ENCODE peak calls at places on chromosomes 4 and X, in seven cellular contexts. One of them, this sample, is unnamed.

GRCh38 chr4:107603430-107603829 is 116.6 kb downstream of the PAPSS1 start:
- DNase-seq in bronchial epithelial cell: no peak
- DNase-seq in tibial nerve: no peak
- DNase-seq in BE2C: no peak
- DNase-seq in epithelial cell of proximal tubule: no peak
- DNase-seq in endothelial cell: no peak
- DNase-seq in fibroblast of mammary gland: no peak
- DNase-seq in this sample: no peak

GRCh38 chr4:136931771-136932170 is 600.5 kb downstream of the PCDH18 start:
- DNase-seq in endothelial cell: no peak
- DNase-seq in epithelial cell of proximal tubule: no peak
- DNase-seq in tibial nerve: no peak
- DNase-seq in fibroblast of mammary gland: peak
- DNase-seq in BE2C: no peak
- DNase-seq in bronchial epithelial cell: no peak
- DNase-seq in this sample: no peak

GRCh38 chr4:150078041-150078995 is at the start of gene DCLK2:
- DNase-seq in BE2C: peak
- DNase-seq in tibial nerve: peak
- DNase-seq in bronchial epithelial cell: no peak
- DNase-seq in epithelial cell of proximal tubule: no peak
- DNase-seq in endothelial cell: peak
- DNase-seq in fibroblast of mammary gland: peak
- DNase-seq in this sample: peak

GRCh38 chrX:37302569-37302968 is 46.6 kb upstream of the PRRG1 start:
- DNase-seq in fibroblast of mammary gland: peak
- DNase-seq in tibial nerve: peak
- DNase-seq in bronchial epithelial cell: peak
- DNase-seq in BE2C: peak
- DNase-seq in epithelial cell of proximal tubule: no peak
- DNase-seq in endothelial cell: peak
- DNase-seq in this sample: no peak

GRCh38 chr4:38356686-38357085 is 307.3 kb upstream of the KLF3 start:
- DNase-seq in BE2C: no peak
- DNase-seq in endothelial cell: no peak
- DNase-seq in bronchial epithelial cell: no peak
- DNase-seq in fibroblast of mammary gland: no peak
- DNase-seq in epithelial cell of proximal tubule: no peak
- DNase-seq in tibial nerve: no peak
- DNase-seq in this sample: no peak

GRCh38 chr4:89196056-89196674 is 84.8 kb downstream of the TIGD2 start:
- DNase-seq in epithelial cell of proximal tubule: no peak
- DNase-seq in endothelial cell: no peak
- DNase-seq in BE2C: no peak
- DNase-seq in fibroblast of mammary gland: no peak
- DNase-seq in bronchial epithelial cell: no peak
- DNase-seq in tibial nerve: no peak
- DNase-seq in this sample: no peak

GRCh38 chr4:138821321-138821720 is 194.3 kb upstream of the NOCT start:
- DNase-seq in tibial nerve: no peak
- DNase-seq in fibroblast of mammary gland: no peak
- DNase-seq in epithelial cell of proximal tubule: no peak
- DNase-seq in BE2C: no peak
- DNase-seq in bronchial epithelial cell: no peak
- DNase-seq in endothelial cell: no peak
- DNase-seq in this sample: no peak

GRCh38 chrX:8319359-8319758 is 145.3 kb upstream of the VCX3B start:
- DNase-seq in tibial nerve: no peak
- DNase-seq in fibroblast of mammary gland: no peak
- DNase-seq in BE2C: no peak
- DNase-seq in bronchial epithelial cell: no peak
- DNase-seq in epithelial cell of proximal tubule: no peak
- DNase-seq in endothelial cell: no peak
- DNase-seq in this sample: no peak

GRCh38 chrX:115332832-115333231 is 43.3 kb downstream of the LUZP4 start:
- DNase-seq in bronchial epithelial cell: no peak
- DNase-seq in tibial nerve: no peak
- DNase-seq in fibroblast of mammary gland: no peak
- DNase-seq in epithelial cell of proximal tubule: no peak
- DNase-seq in BE2C: no peak
- DNase-seq in endothelial cell: no peak
- DNase-seq in this sample: no peak

GRCh38 chrX:130170752-130171445 is 863 bp upstream of the RAB33A start:
- DNase-seq in endothelial cell: peak
- DNase-seq in tibial nerve: no peak
- DNase-seq in epithelial cell of proximal tubule: no peak
- DNase-seq in fibroblast of mammary gland: no peak
- DNase-seq in BE2C: peak
- DNase-seq in bronchial epithelial cell: no peak
- DNase-seq in this sample: peak

GRCh38 chrX:24371391-24371972 is 11.0 kb downstream of the SUPT20HL1 start:
- DNase-seq in endothelial cell: peak
- DNase-seq in fibroblast of mammary gland: peak
- DNase-seq in bronchial epithelial cell: peak
- DNase-seq in BE2C: peak
- DNase-seq in tibial nerve: peak
- DNase-seq in epithelial cell of proximal tubule: no peak
- DNase-seq in this sample: no peak

GRCh38 chr4:83112678-83113428 is 1.7 kb downstream of the PLAC8 start:
- DNase-seq in BE2C: no peak
- DNase-seq in fibroblast of mammary gland: no peak
- DNase-seq in tibial nerve: no peak
- DNase-seq in bronchial epithelial cell: no peak
- DNase-seq in epithelial cell of proximal tubule: no peak
- DNase-seq in endothelial cell: no peak
- DNase-seq in this sample: no peak

GRCh38 chrX:276588-277171 is 4.5 kb upstream of the PLCXD1 start:
- DNase-seq in fibroblast of mammary gland: peak
- DNase-seq in bronchial epithelial cell: peak
- DNase-seq in BE2C: no peak
- DNase-seq in tibial nerve: no peak
- DNase-seq in endothelial cell: peak
- DNase-seq in epithelial cell of proximal tubule: no peak
- DNase-seq in this sample: no peak

GRCh38 chrX:154918060-154918483 is 31.9 kb downstream of the F8A1 start:
- DNase-seq in bronchial epithelial cell: peak
- DNase-seq in endothelial cell: peak
- DNase-seq in epithelial cell of proximal tubule: peak
- DNase-seq in BE2C: peak
- DNase-seq in fibroblast of mammary gland: peak
- DNase-seq in tibial nerve: peak
- DNase-seq in this sample: peak

GRCh38 chr4:89837385-89837995 is 529 bp upstream of the SNCA start:
- DNase-seq in bronchial epithelial cell: peak
- DNase-seq in fibroblast of mammary gland: peak
- DNase-seq in tibial nerve: no peak
- DNase-seq in endothelial cell: peak
- DNase-seq in epithelial cell of proximal tubule: no peak
- DNase-seq in BE2C: peak
- DNase-seq in this sample: no peak

GRCh38 chr4:54620773-54621172 is 37.0 kb upstream of the KIT start:
- DNase-seq in epithelial cell of proximal tubule: no peak
- DNase-seq in BE2C: no peak
- DNase-seq in fibroblast of mammary gland: no peak
- DNase-seq in tibial nerve: no peak
- DNase-seq in bronchial epithelial cell: no peak
- DNase-seq in endothelial cell: no peak
- DNase-seq in this sample: no peak

GRCh38 chr4:168707205-168707604 is 210.4 kb downstream of the PALLD start:
- DNase-seq in BE2C: no peak
- DNase-seq in epithelial cell of proximal tubule: no peak
- DNase-seq in fibroblast of mammary gland: peak
- DNase-seq in bronchial epithelial cell: no peak
- DNase-seq in endothelial cell: no peak
- DNase-seq in tibial nerve: no peak
- DNase-seq in this sample: no peak

GRCh38 chr4:147633113-147633512 is 15.9 kb downstream of the TMEM184C start:
- DNase-seq in epithelial cell of proximal tubule: no peak
- DNase-seq in endothelial cell: no peak
- DNase-seq in bronchial epithelial cell: no peak
- DNase-seq in fibroblast of mammary gland: peak
- DNase-seq in tibial nerve: no peak
- DNase-seq in BE2C: no peak
- DNase-seq in this sample: no peak

GRCh38 chr4:55820260-55820659 is 670 bp downstream of the EXOC1L start:
- DNase-seq in epithelial cell of proximal tubule: no peak
- DNase-seq in bronchial epithelial cell: no peak
- DNase-seq in endothelial cell: no peak
- DNase-seq in tibial nerve: no peak
- DNase-seq in BE2C: no peak
- DNase-seq in fibroblast of mammary gland: no peak
- DNase-seq in this sample: no peak

GRCh38 chrX:103845165-103845653 is 13.2 kb upstream of the RAB9B start:
- DNase-seq in endothelial cell: peak
- DNase-seq in epithelial cell of proximal tubule: peak
- DNase-seq in fibroblast of mammary gland: peak
- DNase-seq in bronchial epithelial cell: peak
- DNase-seq in BE2C: peak
- DNase-seq in tibial nerve: peak
- DNase-seq in this sample: no peak

GRCh38 chr4:172962564-172963353 is 205.9 kb upstream of the GALNT7 start:
- DNase-seq in BE2C: no peak
- DNase-seq in tibial nerve: no peak
- DNase-seq in endothelial cell: no peak
- DNase-seq in bronchial epithelial cell: peak
- DNase-seq in epithelial cell of proximal tubule: no peak
- DNase-seq in fibroblast of mammary gland: peak
- DNase-seq in this sample: no peak

GRCh38 chr4:12884846-12885796 is 599.0 kb downstream of the RAB28 start:
- DNase-seq in BE2C: no peak
- DNase-seq in tibial nerve: no peak
- DNase-seq in bronchial epithelial cell: no peak
- DNase-seq in fibroblast of mammary gland: no peak
- DNase-seq in epithelial cell of proximal tubule: no peak
- DNase-seq in endothelial cell: no peak
- DNase-seq in this sample: no peak

DNA sequence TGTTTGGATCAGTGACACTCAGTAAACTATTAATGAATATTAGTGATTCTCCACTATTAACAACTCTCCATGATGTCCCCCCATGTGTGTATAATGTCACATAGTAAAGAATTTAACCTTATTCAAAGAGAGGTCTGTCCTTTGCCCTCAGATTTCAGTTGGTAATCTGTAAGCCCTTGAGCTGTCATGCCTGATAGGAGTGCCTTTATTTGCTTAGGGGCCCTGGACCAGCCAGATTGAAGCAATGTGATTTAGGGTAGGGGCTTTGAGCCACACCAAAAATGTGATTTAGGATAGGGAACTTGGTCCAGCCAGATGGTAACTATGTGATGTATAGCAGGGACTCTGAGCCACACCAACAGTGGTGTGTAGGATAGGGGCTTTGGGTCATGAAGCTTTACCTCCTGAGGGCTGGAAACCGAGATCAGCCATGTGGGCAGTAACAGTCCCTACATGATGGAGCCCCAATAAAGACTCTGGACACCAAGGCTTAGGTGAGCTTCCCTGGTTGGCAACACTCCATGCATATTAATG is 44.3 kb upstream of the PAGE4 start:
- DNase-seq in fibroblast of mammary gland: no peak
- DNase-seq in endothelial cell: no peak
- DNase-seq in tibial nerve: no peak
- DNase-seq in epithelial cell of proximal tubule: no peak
- DNase-seq in bronchial epithelial cell: no peak
- DNase-seq in BE2C: no peak
- DNase-seq in this sample: no peak
- TF ChIP-seq CTCF in fibroblast of mammary gland: no peak
- TF ChIP-seq CTCF in endothelial cell: no peak
- TF ChIP-seq CTCF in tibial nerve: no peak
- TF ChIP-seq CTCF in epithelial cell of proximal tubule: no peak
- TF ChIP-seq CTCF in bronchial epithelial cell: no peak
- TF ChIP-seq CTCF in BE2C: no peak
- TF ChIP-seq CTCF in this sample: no peak

GRCh38 chr4:71221510-71222466 is 117.0 kb upstream of the SLC4A4 start:
- DNase-seq in epithelial cell of proximal tubule: no peak
- DNase-seq in endothelial cell: no peak
- DNase-seq in fibroblast of mammary gland: no peak
- DNase-seq in tibial nerve: no peak
- DNase-seq in BE2C: no peak
- DNase-seq in bronchial epithelial cell: peak
- DNase-seq in this sample: no peak
- TF ChIP-seq CTCF in epithelial cell of proximal tubule: peak
- TF ChIP-seq CTCF in endothelial cell: no peak
- TF ChIP-seq CTCF in fibroblast of mammary gland: no peak
- TF ChIP-seq CTCF in tibial nerve: no peak
- TF ChIP-seq CTCF in BE2C: no peak
- TF ChIP-seq CTCF in bronchial epithelial cell: no peak
- TF ChIP-seq CTCF in this sample: no peak

GRCh38 chr4:77798385-77798784 is 20.8 kb downstream of the CNOT6L start:
- DNase-seq in fibroblast of mammary gland: no peak
- DNase-seq in bronchial epithelial cell: no peak
- DNase-seq in tibial nerve: no peak
- DNase-seq in BE2C: no peak
- DNase-seq in epithelial cell of proximal tubule: no peak
- DNase-seq in endothelial cell: no peak
- DNase-seq in this sample: no peak
- TF ChIP-seq CTCF in fibroblast of mammary gland: no peak
- TF ChIP-seq CTCF in bronchial epithelial cell: no peak
- TF ChIP-seq CTCF in tibial nerve: no peak
- TF ChIP-seq CTCF in BE2C: no peak
- TF ChIP-seq CTCF in epithelial cell of proximal tubule: no peak
- TF ChIP-seq CTCF in endothelial cell: no peak
- TF ChIP-seq CTCF in this sample: no peak

GRCh38 chr4:120839624-120839973 is 82.9 kb downstream of the PRDM5 start:
- DNase-seq in endothelial cell: no peak
- DNase-seq in BE2C: no peak
- DNase-seq in bronchial epithelial cell: no peak
- DNase-seq in epithelial cell of proximal tubule: no peak
- DNase-seq in tibial nerve: no peak
- DNase-seq in fibroblast of mammary gland: no peak
- DNase-seq in this sample: no peak

GRCh38 chr4:120843840-120844527 is 78.5 kb downstream of the PRDM5 start:
- DNase-seq in tibial nerve: no peak
- DNase-seq in BE2C: no peak
- DNase-seq in fibroblast of mammary gland: no peak
- DNase-seq in epithelial cell of proximal tubule: no peak
- DNase-seq in bronchial epithelial cell: no peak
- DNase-seq in endothelial cell: peak
- DNase-seq in this sample: no peak

GRCh38 chr4:120839974-120840751 is 82.4 kb downstream of the PRDM5 start:
- DNase-seq in fibroblast of mammary gland: no peak
- DNase-seq in bronchial epithelial cell: no peak
- DNase-seq in tibial nerve: no peak
- DNase-seq in BE2C: no peak
- DNase-seq in epithelial cell of proximal tubule: no peak
- DNase-seq in endothelial cell: no peak
- DNase-seq in this sample: no peak

GRCh38 chr4:120842046-120842445 is 80.5 kb downstream of the PRDM5 start:
- DNase-seq in epithelial cell of proximal tubule: no peak
- DNase-seq in bronchial epithelial cell: no peak
- DNase-seq in BE2C: no peak
- DNase-seq in fibroblast of mammary gland: peak
- DNase-seq in tibial nerve: no peak
- DNase-seq in endothelial cell: no peak
- DNase-seq in this sample: no peak

DNA sequence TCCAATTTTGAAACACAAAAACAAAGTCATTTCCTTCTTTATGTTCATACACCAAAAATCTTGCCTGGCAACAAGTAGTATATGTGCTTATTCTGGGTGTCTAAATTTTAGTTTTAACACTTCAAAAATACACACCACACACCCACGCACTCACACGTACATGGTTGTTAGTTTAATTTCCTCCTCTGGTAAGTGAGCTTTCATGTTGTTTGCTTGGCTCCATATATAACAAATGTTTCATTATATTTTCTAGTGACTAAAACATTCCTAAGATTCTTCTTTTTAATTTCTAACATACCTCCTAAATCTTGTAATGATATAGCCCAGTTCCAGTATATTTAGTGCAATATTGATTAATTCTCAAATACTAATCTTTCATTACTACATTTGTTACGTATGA is 80.9 kb downstream of the PRDM5 start:
- DNase-seq in epithelial cell of proximal tubule: no peak
- DNase-seq in tibial nerve: no peak
- DNase-seq in BE2C: no peak
- DNase-seq in fibroblast of mammary gland: no peak
- DNase-seq in bronchial epithelial cell: no peak
- DNase-seq in endothelial cell: no peak
- DNase-seq in this sample: no peak
- TF ChIP-seq CTCF in epithelial cell of proximal tubule: no peak
- TF ChIP-seq CTCF in tibial nerve: no peak
- TF ChIP-seq CTCF in BE2C: no peak
- TF ChIP-seq CTCF in fibroblast of mammary gland: no peak
- TF ChIP-seq CTCF in bronchial epithelial cell: no peak
- TF ChIP-seq CTCF in endothelial cell: no peak
- TF ChIP-seq CTCF in this sample: no peak

This sample was measured in mesothelial cell of epicardium.